ENCODE peak calls at places on chromosomes 16 and 17, in seven cellular contexts. I is uterus, G is WTC11, H is OCI-LY7, O is astrocyte of the spinal cord, K is lower lobe of right lung, L is fibroblast of villous mesenchyme. D is an unnamed sample.

GRCh38 chr16:85662976-85663830 is 25.6 kb downstream of the GINS2 start:
- DNase-seq in I (no peak), G (no peak), H (no peak), O (no peak), K (peak), L (no peak), D (no peak)

GRCh38 chr16:4846503-4846900 is 586 bp downstream of the GLYR1 start:
- DNase-seq in I (no peak), G (peak), H (peak), O (peak), K (peak), L (peak), D (peak)

GRCh38 chr16:75416904-75417565 is 16.3 kb downstream of the CFDP1 start:
- DNase-seq in I (no peak), G (no peak), H (no peak), O (no peak), K (no peak), L (no peak), D (no peak)

GRCh38 chr16:70160821-70161220 is 12.8 kb upstream of the CLEC18C start:
- DNase-seq in I (no peak), G (no peak), H (no peak), O (no peak), K (no peak), L (no peak), D (no peak)

GRCh38 chr16:69906838-69907301 is 44.3 kb upstream of the CLEC18A start:
- DNase-seq in I (no peak), G (no peak), H (no peak), O (peak), K (no peak), L (peak), D (no peak)

GRCh38 chr16:58196898-58197313 is 1.0 kb downstream of the CSNK2A2 start:
- DNase-seq in I (no peak), G (no peak), H (peak), O (peak), K (no peak), L (peak), D (peak)

GRCh38 chr16:85716016-85716679 is 27.4 kb upstream of the GINS2 start:
- DNase-seq in I (no peak), G (no peak), H (no peak), O (no peak), K (no peak), L (no peak), D (no peak)

GRCh38 chr16:27369806-27370205 is 32.2 kb upstream of the IL21R start:
- DNase-seq in I (no peak), G (no peak), H (no peak), O (peak), K (no peak), L (no peak), D (no peak)

GRCh38 chr16:87541004-87541881 is 48.4 kb upstream of the ZCCHC14 start:
- DNase-seq in I (no peak), G (no peak), H (no peak), O (peak), K (no peak), L (peak), D (no peak)

GRCh38 chr17:41060052-41060604 is at the start of gene KRTAP2-3:
- DNase-seq in I (no peak), G (no peak), H (no peak), O (peak), K (no peak), L (peak), D (no peak)

GRCh38 chr17:859461-860195 is 77.5 kb downstream of the MRM3 start:
- DNase-seq in I (peak), G (no peak), H (no peak), O (peak), K (no peak), L (peak), D (no peak)

GRCh38 chr17:58932956-58933355 is 173.7 kb downstream of the TRIM37 start:
- DNase-seq in I (no peak), G (no peak), H (no peak), O (no peak), K (no peak), L (no peak), D (no peak)

GRCh38 chr16:17144431-17144830 is 326.3 kb downstream of the XYLT1 start:
- DNase-seq in I (no peak), G (no peak), H (no peak), O (no peak), K (no peak), L (no peak), D (no peak)

GRCh38 chr17:75778861-75779249 is 5.8 kb upstream of the UNK start:
- DNase-seq in I (no peak), G (peak), H (peak), O (no peak), K (peak), L (no peak), D (peak)

GRCh38 chr16:35776-36305 is 17.6 kb downstream of the POLR3K start:
- DNase-seq in I (no peak), G (no peak), H (no peak), O (no peak), K (no peak), L (no peak), D (no peak)

GRCh38 chr16:10965440-10966039 is 21.2 kb downstream of the CLEC16A start:
- DNase-seq in I (no peak), G (no peak), H (peak), O (no peak), K (no peak), L (no peak), D (peak)

GRCh38 chr17:79201536-79202227 is 127.1 kb downstream of the ENGASE start:
- DNase-seq in I (no peak), G (no peak), H (no peak), O (no peak), K (no peak), L (no peak), D (no peak)

GRCh38 chr17:73695035-73695738 is 50.9 kb upstream of the SDK2 start:
- DNase-seq in I (no peak), G (no peak), H (no peak), O (no peak), K (no peak), L (no peak), D (no peak)

GRCh38 chr17:72368191-72368590 is 247.4 kb downstream of the SOX9 start:
- DNase-seq in I (no peak), G (no peak), H (no peak), O (no peak), K (no peak), L (no peak), D (no peak)

GRCh38 chr17:17303010-17303846 is at the start of gene NT5M:
- DNase-seq in I (peak), G (peak), H (peak), O (peak), K (peak), L (peak), D (peak)

GRCh38 chr17:28861393-28862203 is 6.8 kb downstream of the ERAL1 start:
- DNase-seq in I (no peak), G (peak), H (no peak), O (no peak), K (no peak), L (no peak), D (no peak)

GRCh38 chr17:47729486-47729885 is 3.5 kb upstream of the TBX21 start:
- DNase-seq in I (no peak), G (no peak), H (no peak), O (no peak), K (peak), L (no peak), D (peak)

GRCh38 chr16:11303405-11304138 is 22.4 kb upstream of the PRM1 start:
- DNase-seq in I (no peak), G (no peak), H (no peak), O (no peak), K (peak), L (peak), D (no peak)

GRCh38 chr17:14269473-14269872 is 31.4 kb upstream of the HS3ST3B1 start:
- DNase-seq in I (no peak), G (no peak), H (no peak), O (no peak), K (no peak), L (no peak), D (no peak)

GRCh38 chr16:52497067-52497816 is 49.7 kb downstream of the TOX3 start:
- DNase-seq in I (no peak), G (no peak), H (no peak), O (peak), K (no peak), L (no peak), D (no peak)

GRCh38 chr17:34312080-34312479 is 7.2 kb upstream of the CCL8 start:
- DNase-seq in I (no peak), G (no peak), H (no peak), O (no peak), K (no peak), L (peak), D (no peak)

GRCh38 chr16:62638964-62639861 is 603.0 kb upstream of the CDH8 start:
- DNase-seq in I (no peak), G (no peak), H (no peak), O (no peak), K (no peak), L (no peak), D (no peak)

GRCh38 chr17:81927653-81928496 is at the start of gene MAFG:
- DNase-seq in I (peak), G (peak), H (peak), O (peak), K (peak), L (peak), D (peak)

GRCh38 chr17:81928497-81929252 is 1.1 kb upstream of the MAFG start:
- DNase-seq in I (no peak), G (no peak), H (peak), O (no peak), K (no peak), L (no peak), D (no peak)

GRCh38 chr17:81925860-81926450 is 1.6 kb downstream of the MAFG start:
- DNase-seq in I (no peak), G (no peak), H (no peak), O (no peak), K (no peak), L (no peak), D (no peak)

GRCh38 chr17:81926451-81927144 is 937 bp downstream of the MAFG start:
- DNase-seq in I (peak), G (peak), H (peak), O (peak), K (peak), L (peak), D (peak)

DNA sequence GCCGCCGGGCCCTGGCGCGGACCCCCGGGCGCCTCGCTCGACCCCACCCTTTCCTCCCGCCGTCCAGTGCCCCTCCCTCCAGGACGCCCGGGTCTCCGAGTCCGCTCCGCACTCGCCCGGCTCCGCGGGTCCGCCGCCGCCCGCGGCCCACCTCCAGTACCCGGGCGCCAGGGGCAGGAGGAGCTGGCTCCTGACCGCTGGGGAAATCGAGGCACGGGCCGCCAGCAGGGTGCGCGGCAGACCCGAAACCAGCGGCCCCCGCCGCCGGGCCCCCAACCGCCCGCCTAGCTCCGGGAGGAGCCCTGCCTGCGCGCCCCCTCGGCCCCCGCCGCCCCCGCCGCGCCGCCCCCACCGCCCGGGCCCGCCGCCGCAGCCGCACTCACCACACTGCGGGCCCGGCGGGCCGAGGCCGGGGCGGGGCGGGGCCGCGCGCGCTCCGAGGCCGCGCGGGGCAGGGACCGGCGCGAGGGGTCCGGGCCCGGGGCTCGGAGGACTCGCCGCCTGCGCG is 336 bp downstream of the MAFG start:
- DNase-seq in I (peak), G (no peak), H (peak), O (no peak), K (no peak), L (no peak), D (no peak)
- TF ChIP-seq CTCF in I (no peak), G (no peak), H (no peak), O (no peak), K (no peak), L (no peak), D (no peak)

DNA sequence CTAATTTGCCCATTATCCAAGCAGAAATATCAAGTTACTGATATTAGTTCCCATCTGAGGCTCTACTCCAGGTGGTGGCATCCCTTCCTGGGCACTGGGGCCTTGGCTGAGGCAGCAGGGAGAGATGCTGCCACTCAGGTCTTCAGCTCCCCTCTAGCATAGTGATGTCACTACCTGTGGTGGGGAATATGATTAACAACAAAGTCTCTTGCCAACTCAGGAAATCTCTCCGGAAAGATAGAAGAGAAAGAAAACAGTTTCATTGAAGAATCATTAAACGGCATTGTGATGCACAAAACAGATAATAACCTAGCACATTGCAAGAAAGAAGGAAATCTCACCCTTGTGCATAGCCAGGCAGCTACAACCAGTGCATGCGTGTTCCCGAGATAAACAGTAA is 12.2 kb upstream of the ZNF267 start:
- DNase-seq in I (no peak), G (no peak), H (no peak), O (no peak), K (no peak), L (no peak), D (no peak)
- TF ChIP-seq CTCF in I (no peak), G (no peak), H (no peak), O (no peak), K (no peak), L (no peak), D (no peak)

GRCh38 chr17:37770631-37771518 is 26.0 kb upstream of the HNF1B start:
- DNase-seq in I (no peak), G (peak), H (peak), O (peak), K (peak), L (peak), D (peak)
- TF ChIP-seq CTCF in I (no peak), G (peak), H (peak), O (peak), K (peak), L (peak), D (peak)

GRCh38 chr16:90020838-90021382 is 1.7 kb upstream of the DBNDD1 start:
- DNase-seq in I (no peak), G (no peak), H (peak), O (peak), K (no peak), L (no peak), D (no peak)
- TF ChIP-seq CTCF in I (no peak), G (no peak), H (no peak), O (no peak), K (no peak), L (no peak), D (no peak)

GRCh38 chr17:1880851-1881630 is 51.2 kb downstream of the RPA1 start:
- DNase-seq in I (no peak), G (no peak), H (no peak), O (peak), K (no peak), L (no peak), D (no peak)

GRCh38 chr17:1883536-1883935 is 53.7 kb downstream of the RPA1 start:
- DNase-seq in I (no peak), G (no peak), H (no peak), O (no peak), K (no peak), L (no peak), D (no peak)

GRCh38 chr17:1888741-1889140 is 58.9 kb downstream of the RPA1 start:
- DNase-seq in I (no peak), G (no peak), H (no peak), O (no peak), K (no peak), L (no peak), D (no peak)

GRCh38 chr17:1878419-1879121 is 48.8 kb downstream of the RPA1 start:
- DNase-seq in I (no peak), G (no peak), H (no peak), O (no peak), K (no peak), L (no peak), D (peak)

GRCh38 chr17:1882836-1883235 is 53.0 kb downstream of the RPA1 start:
- DNase-seq in I (no peak), G (peak), H (peak), O (peak), K (no peak), L (peak), D (peak)
- TF ChIP-seq CTCF in I (peak), G (peak), H (peak), O (peak), K (peak), L (peak), D (peak)

D was measured in activated CD8-positive, alpha-beta T cell treated with anti-CD3 and anti-CD28 coated beads for 36 hours.